ENCODE peak calls at places on chromosomes 12 and 14, in six cellular contexts. B is lung, K is mesendoderm, W is mucosa of descending colon, P is heart right ventricle, R is H9. I is an unnamed sample. For H3K4me1, the result is how much of the 10 kb centered on the place peaks cover.

GRCh38 chr14:89757313-89757939 is 197.1 kb downstream of the EFCAB11 start:
- DNase-seq in P (no peak), K (no peak), R (no peak), W (no peak), B (no peak), I (no peak)

GRCh38 chr14:96122496-96122895 is 82.1 kb upstream of the BDKRB2 start:
- DNase-seq in W (no peak), B (no peak), R (no peak), K (peak), P (no peak), I (no peak)

GRCh38 chr14:37034410-37035285 is 137.8 kb downstream of the SLC25A21 start:
- DNase-seq in R (no peak), B (no peak), W (no peak), K (no peak), P (no peak), I (no peak)

GRCh38 chr12:45282411-45282810 is 66.5 kb downstream of the ANO6 start:
- DNase-seq in W (peak), K (no peak), P (no peak), R (no peak), B (no peak), I (peak)

GRCh38 chr12:44774815-44775411 is 101.2 kb downstream of the NELL2 start:
- DNase-seq in P (no peak), W (no peak), K (peak), B (no peak), R (peak), I (peak)

GRCh38 chr14:102491366-102491765 is 18.2 kb downstream of the ANKRD9 start:
- DNase-seq in K (no peak), W (peak), P (no peak), R (no peak), B (no peak), I (no peak)

GRCh38 chr12:104669057-104669770 is 212.5 kb downstream of the CHST11 start:
- DNase-seq in P (peak), W (peak), B (peak), K (peak), R (no peak), I (no peak)

GRCh38 chr14:99676657-99677056 is 7.4 kb upstream of the CYP46A1 start:
- DNase-seq in P (no peak), W (no peak), B (no peak), K (no peak), R (no peak), I (no peak)

GRCh38 chr14:58298477-58298879 is at the start of gene ARID4A:
- DNase-seq in W (peak), R (no peak), K (no peak), P (peak), B (peak), I (peak)

GRCh38 chr12:124904306-124905098 is 9.9 kb downstream of the UBC start:
- DNase-seq in P (peak), R (peak), K (peak), W (peak), B (peak), I (peak)

GRCh38 chr12:105332925-105333324 is 2.4 kb downstream of the C12orf75 start:
- DNase-seq in R (no peak), K (no peak), B (no peak), W (no peak), P (no peak), I (no peak)

GRCh38 chr12:45284096-45284901 is 68.4 kb downstream of the ANO6 start:
- DNase-seq in P (no peak), K (peak), B (no peak), W (no peak), R (peak), I (no peak)

GRCh38 chr12:77042834-77043233 is 22.5 kb downstream of the E2F7 start:
- DNase-seq in R (no peak), K (no peak), W (no peak), P (no peak), B (no peak), I (no peak)

GRCh38 chr14:89349196-89350008 is 67.6 kb downstream of the FOXN3 start:
- DNase-seq in W (no peak), P (no peak), K (peak), B (no peak), R (peak), I (peak)

GRCh38 chr14:95270203-95270602 is 49.5 kb downstream of the CLMN start:
- DNase-seq in R (no peak), P (no peak), W (no peak), B (no peak), K (no peak), I (no peak)

GRCh38 chr14:66596241-66596985 is 88.5 kb downstream of the GPHN start:
- DNase-seq in P (no peak), R (no peak), K (no peak), W (no peak), B (no peak), I (no peak)

GRCh38 chr14:75630695-75631452 is 29.8 kb downstream of the ERG28 start:
- DNase-seq in K (peak), P (no peak), R (peak), W (no peak), B (no peak), I (no peak)

GRCh38 chr14:42893183-42893582 is 1286.5 kb downstream of the LRFN5 start:
- DNase-seq in R (no peak), W (no peak), P (no peak), B (no peak), K (no peak), I (no peak)

GRCh38 chr14:50821471-50822464 is 9.2 kb downstream of the NIN start:
- DNase-seq in R (no peak), K (no peak), B (peak), W (peak), P (peak), I (peak)

GRCh38 chr14:55160989-55161388 is 30.4 kb downstream of the DLGAP5 start:
- DNase-seq in W (no peak), B (no peak), R (no peak), P (no peak), K (no peak), I (no peak)

GRCh38 chr14:53851394-53852056 is 105.1 kb downstream of the BMP4 start:
- DNase-seq in K (no peak), W (no peak), B (no peak), R (no peak), P (no peak), I (no peak)

GRCh38 chr12:118334241-118334640 is 38.5 kb downstream of the TAOK3 start:
- DNase-seq in P (no peak), B (no peak), W (no peak), R (no peak), K (no peak), I (no peak)

GRCh38 chr14:99270491-99271287 is 1.3 kb downstream of the BCL11B start:
- DNase-seq in W (no peak), P (no peak), R (peak), K (peak), B (no peak), I (no peak)

GRCh38 chr12:130859128-130859527 is 12.7 kb upstream of the RAN start:
- DNase-seq in B (no peak), W (no peak), R (no peak), K (no peak), P (no peak), I (no peak)

GRCh38 chr12:12019881-12020280 is 50.9 kb upstream of the BCL2L14 start:
- DNase-seq in P (no peak), B (no peak), K (no peak), W (no peak), R (no peak), I (no peak)

GRCh38 chr12:47356129-47356622 is 276.4 kb upstream of the AMIGO2 start:
- DNase-seq in B (no peak), R (no peak), P (no peak), W (no peak), K (no peak), I (no peak)

GRCh38 chr12:46669720-46670119 is 156.1 kb downstream of the SLC38A4 start:
- DNase-seq in W (no peak), B (no peak), K (peak), P (no peak), R (peak), I (no peak)

GRCh38 chr12:68118096-68118755 is 41.3 kb downstream of the IFNG start:
- DNase-seq in W (no peak), K (peak), P (no peak), B (no peak), R (peak), I (no peak)

GRCh38 chr14:64113279-64113678 is 180.9 kb downstream of the ESR2 start:
- DNase-seq in R (no peak), B (no peak), P (no peak), W (peak), K (no peak), I (peak)

GRCh38 chr12:27592548-27592947 is 68.5 kb downstream of the PPFIBP1 start:
- DNase-seq in R (no peak), W (no peak), B (no peak), P (no peak), K (peak), I (no peak)

GRCh38 chr12:115963030-115963480 is 314.4 kb downstream of the MED13L start:
- DNase-seq in B (no peak), P (no peak), W (no peak), K (no peak), R (no peak), I (no peak)

GRCh38 chr12:76899522-76899921 is 20.7 kb upstream of the CSRP2 start:
- DNase-seq in W (no peak), K (no peak), B (no peak), R (no peak), P (no peak), I (no peak)

GRCh38 chr14:65302571-65303184 is 109.9 kb upstream of the FUT8 start:
- DNase-seq in P (no peak), W (no peak), K (no peak), R (no peak), B (no peak), I (no peak)

GRCh38 chr14:94601961-94602391 is 10.2 kb upstream of the SERPINA3 start:
- DNase-seq in P (peak), K (peak), W (peak), R (peak), B (peak), I (peak)

GRCh38 chr12:981176-981828 is 9.7 kb upstream of the ERC1 start:
- DNase-seq in W (no peak), K (no peak), B (no peak), P (no peak), R (no peak), I (no peak)

GRCh38 chr14:45038256-45038655 is 45.7 kb upstream of the PRPF39 start:
- DNase-seq in K (no peak), P (no peak), W (no peak), B (no peak), R (no peak), I (no peak)

GRCh38 chr14:75884198-75884611 is 97.6 kb downstream of the TGFB3 start:
- DNase-seq in K (peak), W (no peak), R (no peak), B (no peak), P (no peak), I (no peak)

GRCh38 chr12:125187148-125187733 is 122.0 kb downstream of the AACS start:
- DNase-seq in B (no peak), P (peak), K (no peak), R (no peak), W (no peak), I (no peak)

GRCh38 chr14:103401223-103402214 is 16.3 kb downstream of the MARK3 start:
- DNase-seq in W (no peak), R (no peak), P (no peak), B (no peak), K (peak), I (no peak)

GRCh38 chr14:105026789-105027563 is 6.1 kb upstream of the CDCA4 start:
- DNase-seq in P (no peak), K (no peak), B (no peak), W (no peak), R (no peak), I (no peak)

DNA sequence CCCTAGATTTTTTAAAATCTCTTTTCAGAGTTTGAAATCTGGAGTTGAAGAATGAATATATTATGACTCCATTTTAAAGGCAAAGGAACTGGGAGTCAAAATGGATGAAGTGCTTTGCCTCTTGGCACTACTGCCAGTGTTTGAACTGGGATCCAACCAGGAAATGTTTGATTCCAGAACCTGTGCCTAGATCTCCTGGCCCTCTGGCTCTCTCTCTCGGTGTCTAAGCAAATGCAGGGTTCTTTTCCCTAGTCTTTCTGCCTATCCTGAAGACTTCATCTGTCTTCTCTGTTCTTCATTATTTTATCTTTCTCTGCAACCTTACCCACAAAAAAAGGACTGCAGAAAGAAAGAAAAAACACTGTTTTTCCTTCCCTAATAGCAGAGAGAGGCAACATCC is 17.0 kb downstream of the BTG1 start:
- DNase-seq in W (no peak), P (no peak), R (no peak), B (no peak), K (no peak), I (no peak)
- H3K4me1 ChIP-seq in W (under half), P (under half), R (under half), B (under half), K (under half), I (under half)

GRCh38 chr14:92520102-92520651 is 6.6 kb downstream of the RIN3 start:
- DNase-seq in R (no peak), K (no peak), W (no peak), B (no peak), P (no peak), I (no peak)
- H3K4me1 ChIP-seq in R (under half), K (under half), W (under half), B (under half), P (under half), I (under half)

GRCh38 chr12:57606821-57607220 is 2.2 kb downstream of the DTX3 start:
- DNase-seq in R (no peak), K (no peak), B (no peak), P (no peak), W (no peak), I (no peak)
- H3K4me1 ChIP-seq in R (under half), K (under half), B (under half), P (under half), W (under half), I (under half)

GRCh38 chr12:98369601-98370000 is 145.8 kb upstream of the TMPO start:
- DNase-seq in P (no peak), W (no peak), K (no peak), B (no peak), R (no peak), I (no peak)

GRCh38 chr12:98371419-98371818 is 144.0 kb upstream of the TMPO start:
- DNase-seq in W (no peak), B (no peak), P (no peak), K (no peak), R (no peak), I (no peak)

GRCh38 chr12:98372340-98373018 is 142.9 kb upstream of the TMPO start:
- DNase-seq in B (no peak), P (no peak), K (peak), R (no peak), W (no peak), I (no peak)

GRCh38 chr12:98373019-98373554 is 142.3 kb upstream of the TMPO start:
- DNase-seq in K (peak), B (no peak), R (no peak), P (no peak), W (no peak), I (no peak)

GRCh38 chr12:98370976-98371375 is 144.4 kb upstream of the TMPO start:
- DNase-seq in P (no peak), W (no peak), K (no peak), B (no peak), R (no peak), I (no peak)
- H3K4me1 ChIP-seq in P (under half), W (under half), K (under half), B (under half), R (under half), I (under half)

DNA sequence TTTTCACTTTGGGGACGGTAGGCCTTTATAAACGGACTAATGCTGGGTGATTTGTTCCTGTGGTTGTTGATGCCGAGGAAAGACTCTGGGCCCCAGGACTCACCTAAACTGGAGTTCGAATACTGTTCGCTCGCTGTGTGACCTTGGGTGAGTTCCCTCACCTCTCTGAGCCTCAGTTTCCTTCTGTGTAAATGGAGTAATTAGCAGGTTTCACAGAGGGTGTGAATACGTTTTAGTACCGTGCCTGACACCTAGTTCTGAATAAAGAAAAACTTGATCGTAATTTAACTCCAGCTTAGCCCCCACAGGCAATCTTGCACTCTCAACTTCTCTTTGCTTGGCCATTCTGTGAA is 505 bp downstream of the UBE3B start:
- DNase-seq in K (no peak), P (no peak), B (no peak), W (no peak), R (no peak), I (no peak)
- H3K4me1 ChIP-seq in K (under half), P (under half), B (under half), W (under half), R (under half), I (under half)

DNA sequence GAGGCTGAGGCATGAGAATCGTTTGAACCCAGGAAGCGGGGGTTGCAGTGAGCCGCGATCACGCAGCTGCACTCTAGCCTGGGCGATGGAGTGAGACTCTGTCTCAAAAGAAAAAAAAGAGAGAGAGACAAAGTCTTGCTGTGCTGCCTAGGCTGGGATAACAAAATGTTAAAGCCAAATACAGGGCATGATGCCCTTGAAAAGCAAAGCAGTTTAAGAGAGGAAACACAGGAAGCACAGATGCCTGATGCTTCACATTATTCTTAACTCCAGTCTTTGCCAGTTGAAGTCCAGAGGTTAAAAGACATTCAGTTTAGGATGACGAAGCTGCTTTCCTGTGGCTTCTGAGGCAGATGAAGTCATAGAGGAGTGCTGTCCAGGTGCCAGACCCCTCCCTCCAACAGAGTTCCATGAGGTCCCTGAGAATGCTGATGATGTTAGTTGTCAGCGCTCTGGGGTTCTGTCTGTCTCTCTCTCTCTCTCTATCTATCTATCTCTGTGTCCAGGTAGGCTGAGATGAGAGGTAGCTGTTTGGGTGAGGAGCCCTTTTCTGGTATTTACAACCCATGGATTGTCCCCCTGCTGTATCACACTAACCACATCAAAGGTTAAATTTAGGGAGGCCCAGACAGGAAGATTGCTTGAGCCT is 4.9 kb upstream of the MRPL52 start:
- DNase-seq in B (no peak), R (no peak), W (no peak), P (no peak), K (peak), I (no peak)
- H3K4me1 ChIP-seq in B (under half), R (under half), W (under half), P (under half), K (under half), I (under half)

DNA sequence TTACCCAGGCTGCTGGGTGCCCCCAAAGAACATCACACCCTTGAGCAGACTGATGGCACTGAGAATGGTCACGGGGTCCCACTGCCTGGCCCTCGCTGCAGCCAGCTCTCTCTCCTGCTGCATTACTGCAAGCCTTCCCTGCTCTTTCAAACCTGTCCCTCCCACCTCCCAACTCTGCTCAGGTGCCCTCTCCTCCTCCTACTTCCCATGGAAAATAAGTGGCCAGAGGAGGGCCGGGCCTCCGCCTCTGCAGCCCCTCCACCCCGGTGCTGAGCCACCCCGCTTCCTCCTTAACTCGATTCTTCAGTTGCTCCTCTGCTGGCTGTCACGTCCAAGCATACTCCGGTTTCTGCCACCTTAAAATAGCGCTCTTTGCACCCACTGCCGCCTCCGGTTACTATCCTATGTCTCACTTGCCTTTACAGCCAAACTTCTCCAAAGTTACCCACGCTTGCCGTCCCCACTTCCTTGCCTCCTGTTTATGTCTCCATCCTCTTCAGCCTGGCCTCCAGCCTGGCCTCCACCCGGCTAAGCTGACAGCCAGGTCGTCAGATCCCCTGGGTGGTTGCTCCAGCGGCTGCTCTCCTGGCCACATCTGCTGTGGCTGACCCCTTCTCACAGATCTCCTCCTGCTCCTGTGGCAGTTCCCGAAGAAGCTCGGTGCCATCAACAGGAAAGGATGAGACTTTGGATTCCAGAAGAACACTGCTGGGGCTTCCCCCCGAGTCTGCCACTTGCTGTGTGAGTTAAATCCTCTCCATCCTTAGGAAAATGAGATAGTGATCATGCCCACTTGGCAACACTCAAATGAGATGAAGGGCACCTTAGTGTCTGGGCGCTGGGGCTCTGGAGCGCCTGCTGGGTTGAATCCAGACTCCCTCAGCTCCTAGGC is 7.7 kb downstream of the SMIM41 start:
- DNase-seq in K (no peak), R (no peak), P (no peak), W (no peak), B (no peak), I (no peak)
- H3K4me1 ChIP-seq in K (under half), R (under half), P (under half), W (under half), B (under half), I (under half)

DNA sequence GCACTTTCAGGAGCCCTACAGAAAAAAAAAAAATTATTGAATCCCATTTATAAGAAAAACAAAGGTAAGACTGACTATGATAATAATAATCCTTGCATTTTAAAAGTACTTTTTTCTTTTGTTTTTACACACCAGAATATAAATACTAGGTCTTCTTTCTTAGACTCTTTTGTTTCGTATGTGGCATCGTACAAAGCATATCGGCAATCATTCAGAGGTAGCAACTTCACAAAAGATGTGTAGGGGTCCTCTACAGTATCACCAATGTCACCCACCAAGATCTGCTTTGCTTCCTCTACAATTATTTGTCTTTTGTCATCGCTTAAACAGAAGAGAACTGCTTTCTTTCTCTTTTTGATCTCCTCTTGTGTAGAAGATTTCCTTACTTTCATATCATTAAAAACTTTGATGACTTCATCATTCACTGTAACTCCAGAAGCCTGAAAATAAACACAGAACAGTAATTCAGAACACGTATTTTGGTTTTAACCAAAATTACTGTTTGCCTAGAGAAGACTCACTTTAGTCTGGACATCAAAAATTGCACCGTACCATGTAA is 1.2 kb downstream of the CFL2 start:
- DNase-seq in W (no peak), P (no peak), K (no peak), R (no peak), B (no peak), I (no peak)
- H3K4me1 ChIP-seq in W (under half), P (under half), K (under half), R (under half), B (under half), I (under half)